ENCODE peak calls at places on chromosomes 2 and 18, in four cellular contexts. X is HEK293T, E is NT2/D1, H is GM12878. F is an unnamed sample.

GRCh38 chr2:60675309-60675708 is 80.8 kb upstream of the PAPOLG start:
- DNase-seq in H (no peak), E (no peak), X (no peak), F (no peak)

GRCh38 chr2:199928626-199929025 is 17.5 kb downstream of the C2orf69 start:
- DNase-seq in E (no peak), H (no peak), X (no peak), F (no peak)

GRCh38 chr18:5421981-5422380 is 121.8 kb downstream of the EPB41L3 start:
- DNase-seq in X (no peak), H (no peak), E (no peak), F (no peak)

GRCh38 chr18:13452448-13452811 is 233.9 kb downstream of the LDLRAD4 start:
- DNase-seq in E (no peak), H (no peak), X (no peak), F (no peak)

GRCh38 chr18:9173770-9174233 is 37.2 kb downstream of the ANKRD12 start:
- DNase-seq in E (no peak), H (no peak), X (no peak), F (no peak)

GRCh38 chr2:212891580-212891979 is 259.8 kb downstream of the IKZF2 start:
- DNase-seq in X (no peak), E (no peak), H (no peak), F (no peak)

GRCh38 chr2:238974061-238974460 is 126.2 kb downstream of the TWIST2 start:
- DNase-seq in E (no peak), X (no peak), H (no peak), F (no peak)

GRCh38 chr2:232458661-232459418 is 2.9 kb downstream of the ALPI start:
- DNase-seq in X (no peak), E (no peak), H (no peak), F (no peak)

GRCh38 chr2:188607501-188607900 is 315.8 kb downstream of the GULP1 start:
- DNase-seq in X (no peak), H (no peak), E (no peak), F (no peak)

GRCh38 chr18:5296706-5297320 is 1.3 kb upstream of the ZBTB14 start:
- DNase-seq in H (no peak), X (peak; percentile 51), E (peak; percentile 81), F (peak; percentile 70)

GRCh38 chr2:69549421-69549820 is 94.1 kb downstream of the AAK1 start:
- DNase-seq in E (no peak), H (no peak), X (no peak), F (no peak)

GRCh38 chr2:65069425-65069824 is 13.2 kb downstream of the CEP68 start:
- DNase-seq in H (no peak), X (no peak), E (no peak), F (no peak)

GRCh38 chr2:239150125-239151011 is 250.5 kb downstream of the HDAC4 start:
- DNase-seq in X (no peak), E (no peak), H (no peak), F (no peak)

GRCh38 chr2:216674376-216674775 is 21.0 kb downstream of the IGFBP5 start:
- DNase-seq in H (no peak), E (no peak), X (no peak), F (no peak)

GRCh38 chr2:106095478-106096392 is 98.4 kb downstream of the UXS1 start:
- DNase-seq in H (no peak), E (no peak), X (no peak), F (no peak)

GRCh38 chr2:133838642-133839370 is 270.5 kb upstream of the NCKAP5 start:
- DNase-seq in E (no peak), X (no peak), H (no peak), F (no peak)

GRCh38 chr2:159615187-159615935 is 987 bp downstream of the BAZ2B start:
- DNase-seq in X (peak; percentile 61), E (peak; percentile 84), H (peak; percentile 46), F (peak; percentile 77)

GRCh38 chr2:148590613-148591012 is 53.9 kb upstream of the EPC2 start:
- DNase-seq in X (no peak), E (no peak), H (no peak), F (no peak)

GRCh38 chr2:4354678-4355077 is 651.3 kb downstream of the DCDC2C start:
- DNase-seq in E (peak; percentile 58), H (no peak), X (peak; percentile 59), F (peak; percentile 80)

GRCh38 chr2:41160439-41160838 is 708.5 kb upstream of the SLC8A1 start:
- DNase-seq in X (no peak), H (no peak), E (no peak), F (no peak)

GRCh38 chr2:177334940-177335543 is 57.5 kb upstream of the AGPS start:
- DNase-seq in E (no peak), X (peak; percentile 63), H (no peak), F (no peak)

GRCh38 chr2:216426938-216427337 is 14.7 kb downstream of the SMARCAL1 start:
- DNase-seq in E (peak; percentile 28), X (no peak), H (no peak), F (no peak)

GRCh38 chr2:239836021-239836765 is 188.9 kb downstream of the NDUFA10 start:
- DNase-seq in X (no peak), E (no peak), H (no peak), F (no peak)

GRCh38 chr2:219536967-219537366 is 6.6 kb downstream of the CHPF start:
- DNase-seq in X (no peak), H (no peak), E (no peak), F (no peak)

GRCh38 chr2:36339819-36340218 is 15.8 kb upstream of the CRIM1 start:
- DNase-seq in E (no peak), X (no peak), H (no peak), F (no peak)

GRCh38 chr2:195106681-195107380 is 550.2 kb upstream of the SLC39A10 start:
- DNase-seq in H (no peak), E (no peak), X (no peak), F (no peak)

GRCh38 chr2:42129947-42130346 is 39.2 kb upstream of the EML4 start:
- DNase-seq in X (no peak), H (no peak), E (no peak), F (no peak)

GRCh38 chr18:21296045-21296444 is 54.0 kb downstream of the GREB1L start:
- DNase-seq in E (no peak), X (no peak), H (no peak), F (no peak)

GRCh38 chr18:79857082-79857661 is 59.4 kb downstream of the KCNG2 start:
- DNase-seq in H (no peak), E (no peak), X (no peak), F (no peak)

GRCh38 chr18:79348066-79348465 is 47.7 kb upstream of the NFATC1 start:
- DNase-seq in X (no peak), H (no peak), E (no peak), F (no peak)

GRCh38 chr18:44778788-44779187 is 98.1 kb downstream of the SETBP1 start:
- DNase-seq in H (no peak), X (no peak), E (no peak), F (no peak)

GRCh38 chr2:240052524-240052923 is 797 bp downstream of the OR6B3 start:
- DNase-seq in H (no peak), X (no peak), E (no peak), F (no peak)

GRCh38 chr2:212536385-212537310 is 2.0 kb downstream of the ERBB4 start:
- DNase-seq in E (no peak), X (peak; percentile 6), H (no peak), F (no peak)

GRCh38 chr2:222941510-222942032 is 80.7 kb downstream of the ACSL3 start:
- DNase-seq in X (no peak), E (no peak), H (no peak), F (no peak)

GRCh38 chr2:20602803-20603202 is 48.1 kb downstream of the HS1BP3 start:
- DNase-seq in H (no peak), E (no peak), X (no peak), F (no peak)

GRCh38 chr2:230578106-230578505 is 134.5 kb upstream of the CAB39 start:
- DNase-seq in H (no peak), X (no peak), E (no peak), F (no peak)

GRCh38 chr18:45295388-45295787 is 319.9 kb upstream of the SLC14A2 start:
- DNase-seq in X (no peak), E (no peak), H (no peak), F (no peak)

GRCh38 chr2:118974103-118974911 is 32.3 kb downstream of the MARCO start:
- DNase-seq in H (no peak), X (no peak), E (no peak), F (no peak)

GRCh38 chr2:177273456-177273855 is 8.9 kb upstream of the NFE2L2 start:
- DNase-seq in X (no peak), E (no peak), H (no peak), F (no peak)

GRCh38 chr2:196167666-196168065 is 3.7 kb downstream of the STK17B start:
- DNase-seq in H (no peak), E (no peak), X (no peak), F (no peak)
- TF ChIP-seq SUZ12 in H (no peak), E (no peak), X (no peak), F (no peak)

GRCh38 chr2:109447251-109447661 is 166.5 kb downstream of the SEPTIN10 start:
- DNase-seq in X (peak; percentile 31), E (no peak), H (no peak), F (no peak)
- TF ChIP-seq SUZ12 in X (no peak), E (no peak), H (no peak), F (no peak)

GRCh38 chr2:172481507-172482262 is 54.3 kb downstream of the ITGA6 start:
- DNase-seq in X (peak; percentile 14), E (no peak), H (no peak), F (no peak)

GRCh38 chr2:172484253-172484652 is 56.9 kb downstream of the ITGA6 start:
- DNase-seq in H (no peak), X (peak; percentile 23), E (no peak), F (no peak)

GRCh38 chr2:172484706-172485105 is 57.3 kb downstream of the ITGA6 start:
- DNase-seq in E (no peak), H (no peak), X (no peak), F (no peak)

GRCh38 chr2:172478353-172478752 is 51.0 kb downstream of the ITGA6 start:
- DNase-seq in H (no peak), E (no peak), X (no peak), F (no peak)

GRCh38 chr2:172480301-172481218 is 53.2 kb downstream of the ITGA6 start:
- DNase-seq in H (no peak), E (no peak), X (no peak), F (no peak)
- TF ChIP-seq SUZ12 in H (no peak), E (no peak), X (no peak), F (no peak)

GRCh38 chr2:12915792-12916191 is 199.1 kb downstream of the TRIB2 start:
- DNase-seq in H (no peak), X (no peak), E (no peak), F (no peak)

GRCh38 chr2:12923907-12924610 is 207.3 kb downstream of the TRIB2 start:
- DNase-seq in X (no peak), H (no peak), E (no peak), F (no peak)

GRCh38 chr2:12918138-12918840 is 201.6 kb downstream of the TRIB2 start:
- DNase-seq in E (no peak), H (no peak), X (no peak), F (no peak)

GRCh38 chr2:12921321-12921720 is 204.6 kb downstream of the TRIB2 start:
- DNase-seq in H (no peak), X (no peak), E (no peak), F (no peak)

GRCh38 chr2:12918841-12919445 is 202.2 kb downstream of the TRIB2 start:
- DNase-seq in X (no peak), E (no peak), H (no peak), F (no peak)
- TF ChIP-seq SUZ12 in X (no peak), E (no peak), H (no peak), F (no peak)

F was measured in H1.